ENCODE peak calls at places on chromosome 10, in nine cellular contexts. One of them, this sample, is unnamed.

GRCh38 chr10:49325131-49325915 is 26.4 kb downstream of the C10orf71 start:
- DNase-seq in AG04449: no peak
- DNase-seq in iPS-NIHi11: no peak
- DNase-seq in brain microvascular endothelial cell: no peak
- DNase-seq in GM23338: no peak
- DNase-seq in natural killer cell: no peak
- DNase-seq in lung microvascular endothelial cell: no peak
- DNase-seq in posterior vena cava: no peak
- DNase-seq in left lung: no peak
- DNase-seq in this sample: no peak

GRCh38 chr10:110387983-110388681 is 83.4 kb upstream of the SMNDC1 start:
- DNase-seq in lung microvascular endothelial cell: peak; percentile 96
- DNase-seq in left lung: no peak
- DNase-seq in GM23338: no peak
- DNase-seq in brain microvascular endothelial cell: no peak
- DNase-seq in natural killer cell: no peak
- DNase-seq in AG04449: no peak
- DNase-seq in iPS-NIHi11: no peak
- DNase-seq in posterior vena cava: no peak
- DNase-seq in this sample: no peak

GRCh38 chr10:70596110-70596798 is 6.3 kb downstream of the PRF1 start:
- DNase-seq in AG04449: no peak
- DNase-seq in natural killer cell: no peak
- DNase-seq in lung microvascular endothelial cell: peak; percentile 56
- DNase-seq in GM23338: no peak
- DNase-seq in iPS-NIHi11: no peak
- DNase-seq in brain microvascular endothelial cell: no peak
- DNase-seq in posterior vena cava: no peak
- DNase-seq in left lung: no peak
- DNase-seq in this sample: no peak

GRCh38 chr10:49679480-49679893 is at the start of gene C10orf53:
- DNase-seq in AG04449: no peak
- DNase-seq in brain microvascular endothelial cell: peak; percentile 14
- DNase-seq in GM23338: peak; percentile 90
- DNase-seq in posterior vena cava: no peak
- DNase-seq in left lung: peak; percentile 78
- DNase-seq in iPS-NIHi11: peak; percentile 90
- DNase-seq in lung microvascular endothelial cell: peak; percentile 57
- DNase-seq in natural killer cell: no peak
- DNase-seq in this sample: no peak

GRCh38 chr10:79454259-79454658 is 8.8 kb upstream of the ZCCHC24 start:
- DNase-seq in left lung: no peak
- DNase-seq in posterior vena cava: peak; percentile 89
- DNase-seq in lung microvascular endothelial cell: peak; percentile 12
- DNase-seq in iPS-NIHi11: no peak
- DNase-seq in brain microvascular endothelial cell: no peak
- DNase-seq in GM23338: no peak
- DNase-seq in natural killer cell: no peak
- DNase-seq in AG04449: no peak
- DNase-seq in this sample: peak; percentile 53

GRCh38 chr10:380313-380955 is 245.2 kb downstream of the ZMYND11 start:
- DNase-seq in iPS-NIHi11: no peak
- DNase-seq in brain microvascular endothelial cell: no peak
- DNase-seq in lung microvascular endothelial cell: no peak
- DNase-seq in AG04449: no peak
- DNase-seq in GM23338: no peak
- DNase-seq in posterior vena cava: no peak
- DNase-seq in natural killer cell: no peak
- DNase-seq in left lung: no peak
- DNase-seq in this sample: peak; percentile 83

GRCh38 chr10:44557596-44558191 is 172.8 kb upstream of the CXCL12 start:
- DNase-seq in GM23338: no peak
- DNase-seq in natural killer cell: no peak
- DNase-seq in AG04449: no peak
- DNase-seq in left lung: no peak
- DNase-seq in lung microvascular endothelial cell: no peak
- DNase-seq in brain microvascular endothelial cell: no peak
- DNase-seq in iPS-NIHi11: no peak
- DNase-seq in posterior vena cava: no peak
- DNase-seq in this sample: no peak

GRCh38 chr10:10394933-10395658 is 622.6 kb upstream of the CELF2 start:
- DNase-seq in natural killer cell: no peak
- DNase-seq in AG04449: no peak
- DNase-seq in iPS-NIHi11: no peak
- DNase-seq in GM23338: no peak
- DNase-seq in left lung: no peak
- DNase-seq in lung microvascular endothelial cell: no peak
- DNase-seq in brain microvascular endothelial cell: no peak
- DNase-seq in posterior vena cava: no peak
- DNase-seq in this sample: no peak

GRCh38 chr10:12568391-12568790 is 219.0 kb downstream of the CAMK1D start:
- DNase-seq in left lung: no peak
- DNase-seq in lung microvascular endothelial cell: no peak
- DNase-seq in iPS-NIHi11: no peak
- DNase-seq in AG04449: no peak
- DNase-seq in posterior vena cava: no peak
- DNase-seq in brain microvascular endothelial cell: no peak
- DNase-seq in GM23338: peak; percentile 31
- DNase-seq in natural killer cell: no peak
- DNase-seq in this sample: no peak

This sample was measured in astrocyte of the cerebellum.